ENCODE peak calls at places on chromosome 11, in five cellular contexts. M is heart left ventricle; Y is stimulated activated naive CD8-positive, alpha-beta T cell treated with anti-CD3 and anti-CD28 coated beads, Interleukin-15, amount 100 ng/mL, for 72 hours; E is left lobe of liver; C is CD8-positive, alpha-beta T cell. T is an unnamed sample.

GRCh38 chr11:83521647-83522596 is 235.8 kb upstream of the CCDC90B start:
- ATAC-seq in M (no peak), E (peak), C (no peak), Y (no peak), T (no peak)

GRCh38 chr11:66340596-66341501 is 4.1 kb downstream of the BRMS1 start:
- ATAC-seq in C (no peak), M (no peak), E (no peak), Y (no peak), T (no peak)

GRCh38 chr11:123063396-123064267 is 1.7 kb upstream of the HSPA8 start:
- ATAC-seq in M (no peak), C (no peak), E (peak), Y (no peak), T (peak)

GRCh38 chr11:12380565-12381325 is 3.4 kb downstream of the PARVA start:
- ATAC-seq in Y (no peak), M (peak), C (no peak), E (no peak), T (no peak)

GRCh38 chr11:118545533-118545932 is 14.5 kb downstream of the TMEM25 start:
- ATAC-seq in E (peak), C (no peak), M (no peak), Y (no peak), T (no peak)

GRCh38 chr11:59783632-59784090 is 26.9 kb downstream of the MRPL16 start:
- ATAC-seq in Y (peak), C (no peak), E (no peak), M (no peak), T (peak)

GRCh38 chr11:37712246-37712645 is 1114.2 kb upstream of the RAG2 start:
- ATAC-seq in C (no peak), Y (no peak), E (no peak), M (no peak), T (no peak)

GRCh38 chr11:65868076-65868667 is 4.4 kb downstream of the EFEMP2 start:
- ATAC-seq in E (peak), C (peak), M (no peak), Y (no peak), T (no peak)

GRCh38 chr11:59174664-59175033 is 2.7 kb downstream of the DTX4 start:
- ATAC-seq in M (no peak), C (no peak), E (peak), Y (no peak), T (peak)

GRCh38 chr11:57568330-57568766 is 876 bp upstream of the UBE2L6 start:
- ATAC-seq in Y (peak), M (peak), E (no peak), C (peak), T (no peak)